ENCODE peak calls at places on chromosomes 4 and X, in ten cellular contexts. Z is OCI-LY7; R is esophagus muscularis mucosa; V is heart left ventricle; M is tibial artery; O is A549; T is CD8-positive, alpha-beta memory T cell; D is ovary; J is Panc1; W is cardiac muscle cell. H is an unnamed sample. For H3K4me1, the result is how much of the 10 kb centered on the place peaks cover.

GRCh38 chrX:155065035-155065734 is 5.8 kb downstream of the CMC4 start:
- DNase-seq in Z (no peak), R (no peak), V (no peak), M (no peak), O (no peak), T (no peak), D (no peak), J (no peak), W (no peak), H (no peak)

GRCh38 chr4:168384437-168385141 is 66.0 kb upstream of the DDX60 start:
- DNase-seq in Z (no peak), R (no peak), V (no peak), M (no peak), O (no peak), T (no peak), D (no peak), J (no peak), W (no peak), H (no peak)

GRCh38 chr4:169619518-169619957 is 840 bp upstream of the CLCN3 start:
- DNase-seq in Z (peak), R (no peak), V (peak), M (no peak), O (peak), T (no peak), D (peak), J (no peak), W (peak), H (no peak)

GRCh38 chr4:13169731-13170130 is 314.4 kb downstream of the RAB28 start:
- DNase-seq in Z (no peak), R (no peak), V (no peak), M (no peak), O (no peak), T (no peak), D (no peak), J (no peak), W (no peak), H (no peak)

GRCh38 chr4:102503831-102504786 is 3.0 kb downstream of the NFKB1 start:
- DNase-seq in Z (peak), R (no peak), V (no peak), M (no peak), O (no peak), T (peak), D (no peak), J (no peak), W (no peak), H (no peak)

GRCh38 chrX:72712094-72712755 is 1.9 kb downstream of the PHKA1 start:
- DNase-seq in Z (no peak), R (no peak), V (no peak), M (no peak), O (no peak), T (no peak), D (no peak), J (no peak), W (no peak), H (no peak)

GRCh38 chrX:49840679-49841078 is 11.6 kb downstream of the PAGE4 start:
- DNase-seq in Z (peak), R (no peak), V (peak), M (no peak), O (peak), T (peak), D (peak), J (peak), W (peak), H (no peak)

GRCh38 chr4:98510757-98511517 is 147.5 kb downstream of the TSPAN5 start:
- DNase-seq in Z (no peak), R (peak), V (no peak), M (no peak), O (no peak), T (no peak), D (no peak), J (no peak), W (no peak), H (no peak)

GRCh38 chr4:175770555-175770954 is 41.5 kb downstream of the GPM6A start:
- DNase-seq in Z (no peak), R (no peak), V (no peak), M (no peak), O (no peak), T (no peak), D (no peak), J (no peak), W (no peak), H (no peak)

GRCh38 chrX:68928401-68928800 is 99.6 kb downstream of the EFNB1 start:
- DNase-seq in Z (no peak), R (no peak), V (no peak), M (no peak), O (no peak), T (no peak), D (no peak), J (no peak), W (no peak), H (no peak)

GRCh38 chrX:96006281-96006680 is 678.4 kb upstream of the DIAPH2 start:
- DNase-seq in Z (no peak), R (no peak), V (no peak), M (no peak), O (no peak), T (no peak), D (no peak), J (no peak), W (no peak), H (no peak)

DNA sequence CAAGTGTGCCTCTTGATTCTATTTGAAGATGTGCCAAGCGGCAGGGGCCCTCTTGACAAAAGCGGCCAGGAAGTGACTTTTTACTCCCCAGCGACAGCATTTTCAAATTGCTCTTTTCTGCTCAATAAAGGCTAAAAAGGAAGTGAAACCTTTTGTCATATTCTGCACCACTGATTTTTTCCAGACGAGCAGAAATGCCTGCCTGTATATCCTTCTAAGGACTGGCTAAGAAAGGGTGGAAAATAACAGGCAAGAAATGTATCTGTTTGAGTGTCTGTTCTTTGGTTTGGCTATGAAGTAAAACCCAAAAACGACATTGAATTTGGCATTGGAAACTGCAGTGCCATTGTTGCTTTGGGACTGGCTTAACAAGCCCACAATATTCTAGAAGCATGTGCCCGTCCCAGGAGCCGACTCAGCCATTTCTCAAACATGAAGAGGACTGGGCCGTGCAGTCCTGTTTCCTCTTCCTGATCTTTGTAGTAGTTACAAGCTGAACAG is 25.5 kb downstream of the TMSB4X start:
- DNase-seq in Z (peak), R (no peak), V (no peak), M (peak), O (no peak), T (peak), D (no peak), J (no peak), W (no peak), H (no peak)
- H3K4me1 ChIP-seq in Z (half or more), R (under half), V (under half), M (under half), O (half or more), T (half or more), D (under half), J (under half), W (under half), H (under half)

GRCh38 chrX:80512924-80513323 is 92.7 kb downstream of the TENT5D start:
- DNase-seq in Z (no peak), R (no peak), V (no peak), M (no peak), O (no peak), T (no peak), D (no peak), J (no peak), W (no peak), H (no peak)
- H3K4me1 ChIP-seq in Z (under half), R (under half), V (under half), M (under half), O (under half), T (under half), D (under half), J (under half), W (under half), H (under half)

GRCh38 chr4:8277356-8278008 is 7.9 kb downstream of the HTRA3 start:
- DNase-seq in Z (no peak), R (no peak), V (no peak), M (no peak), O (no peak), T (no peak), D (no peak), J (no peak), W (no peak), H (peak)
- H3K4me1 ChIP-seq in Z (under half), R (half or more), V (under half), M (under half), O (under half), T (under half), D (under half), J (under half), W (under half), H (under half)

DNA sequence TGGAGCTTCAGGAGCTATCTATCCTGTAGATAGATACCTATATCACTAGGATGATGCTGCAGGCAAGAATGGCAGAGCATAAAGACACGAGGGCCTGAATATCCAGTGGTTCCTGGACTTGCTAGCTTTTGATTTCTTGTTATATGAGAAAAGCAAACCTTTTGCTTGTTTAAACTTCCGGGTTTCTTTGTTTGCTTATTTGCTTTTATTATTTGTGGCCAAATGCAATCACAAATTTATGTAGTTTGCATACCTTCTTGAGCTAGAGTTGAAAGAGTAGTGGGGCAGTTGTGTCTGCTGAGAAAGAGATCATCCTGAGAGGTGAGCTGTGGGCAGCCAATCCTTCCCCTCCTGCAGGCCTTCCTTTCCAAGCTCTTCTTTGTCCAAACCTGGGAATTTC is 245.7 kb downstream of the AR start:
- DNase-seq in Z (no peak), R (no peak), V (no peak), M (no peak), O (no peak), T (no peak), D (no peak), J (no peak), W (no peak), H (no peak)
- H3K4me1 ChIP-seq in Z (under half), R (under half), V (under half), M (under half), O (under half), T (under half), D (under half), J (under half), W (under half), H (under half)

GRCh38 chrX:47196098-47196497 is 2.5 kb downstream of the UBA1 start:
- DNase-seq in Z (no peak), R (no peak), V (no peak), M (no peak), O (no peak), T (no peak), D (no peak), J (no peak), W (no peak), H (no peak)
- H3K4me1 ChIP-seq in Z (under half), R (half or more), V (under half), M (under half), O (half or more), T (under half), D (under half), J (under half), W (under half), H (under half)

GRCh38 chrX:71107762-71108360 is 1.3 kb upstream of the CXorf65 start:
- DNase-seq in Z (no peak), R (no peak), V (no peak), M (no peak), O (no peak), T (peak), D (no peak), J (no peak), W (peak), H (peak)

GRCh38 chrX:71106427-71106826 is at the start of gene CXorf65:
- DNase-seq in Z (no peak), R (no peak), V (no peak), M (no peak), O (no peak), T (no peak), D (no peak), J (no peak), W (no peak), H (peak)

GRCh38 chrX:71105638-71106037 is 902 bp downstream of the CXorf65 start:
- DNase-seq in Z (no peak), R (no peak), V (no peak), M (no peak), O (no peak), T (peak), D (no peak), J (no peak), W (no peak), H (peak)

GRCh38 chrX:71103110-71103983 is 3.2 kb downstream of the CXorf65 start:
- DNase-seq in Z (peak), R (no peak), V (no peak), M (no peak), O (no peak), T (peak), D (no peak), J (no peak), W (peak), H (no peak)

GRCh38 chrX:71107245-71107644 is 705 bp upstream of the CXorf65 start:
- DNase-seq in Z (no peak), R (no peak), V (no peak), M (no peak), O (no peak), T (no peak), D (no peak), J (no peak), W (no peak), H (peak)
- H3K4me1 ChIP-seq in Z (half or more), R (under half), V (under half), M (under half), O (under half), T (half or more), D (under half), J (under half), W (under half), H (under half)

GRCh38 chr4:19657856-19658255 is 593.8 kb upstream of the SLIT2 start:
- DNase-seq in Z (no peak), R (no peak), V (no peak), M (no peak), O (no peak), T (no peak), D (no peak), J (no peak), W (no peak), H (no peak)

GRCh38 chr4:19651481-19651880 is 600.2 kb upstream of the SLIT2 start:
- DNase-seq in Z (no peak), R (no peak), V (no peak), M (no peak), O (no peak), T (no peak), D (no peak), J (no peak), W (no peak), H (no peak)

GRCh38 chr4:19659131-19659530 is 592.6 kb upstream of the SLIT2 start:
- DNase-seq in Z (no peak), R (no peak), V (no peak), M (no peak), O (no peak), T (no peak), D (no peak), J (no peak), W (no peak), H (no peak)

DNA sequence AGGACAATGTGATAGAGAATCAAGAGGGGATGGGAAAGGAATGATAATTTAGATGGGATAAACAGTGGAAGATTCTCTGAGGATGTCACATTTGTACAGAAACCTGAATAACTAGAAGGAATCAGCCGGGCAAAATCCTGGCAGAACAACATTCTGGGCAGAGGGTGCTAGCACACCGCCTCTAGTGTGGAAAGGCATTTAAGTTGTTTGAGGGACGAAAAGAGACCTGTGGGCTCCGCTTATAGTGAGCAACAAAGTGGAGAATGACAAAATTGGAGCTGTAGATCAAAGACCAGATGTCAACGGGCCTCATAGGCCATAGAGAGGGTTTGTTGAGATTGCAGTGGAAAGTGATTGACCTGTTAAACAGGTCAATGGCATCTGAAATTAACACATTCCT is 596.0 kb upstream of the SLIT2 start:
- DNase-seq in Z (no peak), R (no peak), V (no peak), M (no peak), O (no peak), T (no peak), D (no peak), J (no peak), W (peak), H (no peak)
- H3K4me1 ChIP-seq in Z (under half), R (under half), V (under half), M (under half), O (under half), T (under half), D (under half), J (under half), W (under half), H (under half)

GRCh38 chr4:143186202-143186601 is 1.5 kb downstream of the USP38 start:
- DNase-seq in Z (no peak), R (no peak), V (no peak), M (no peak), O (no peak), T (no peak), D (no peak), J (no peak), W (no peak), H (no peak)

GRCh38 chr4:143185253-143186107 is 763 bp downstream of the USP38 start:
- DNase-seq in Z (peak), R (no peak), V (peak), M (peak), O (no peak), T (no peak), D (no peak), J (no peak), W (no peak), H (no peak)

GRCh38 chr4:143186634-143187033 is 1.9 kb downstream of the USP38 start:
- DNase-seq in Z (peak), R (no peak), V (no peak), M (no peak), O (no peak), T (no peak), D (no peak), J (no peak), W (peak), H (no peak)

GRCh38 chr4:143184503-143185252 is at the start of gene USP38:
- DNase-seq in Z (peak), R (peak), V (peak), M (peak), O (peak), T (peak), D (peak), J (peak), W (peak), H (peak)

GRCh38 chr4:143188325-143189088 is 3.8 kb downstream of the USP38 start:
- DNase-seq in Z (no peak), R (no peak), V (no peak), M (no peak), O (no peak), T (no peak), D (no peak), J (no peak), W (no peak), H (no peak)
- H3K4me1 ChIP-seq in Z (under half), R (half or more), V (under half), M (under half), O (under half), T (under half), D (under half), J (under half), W (under half), H (under half)

H was measured in aorta.